ENCODE peak calls at places on chromosomes 5 and 9, in seven cellular contexts. One of them, this sample, is unnamed.
A peak's percentile ranks its signal among the peaks of the same experiment; 100 is the strongest.

GRCh38 chr9:86807577-86807976 is 139.7 kb downstream of the GAS1 start:
- DNase-seq in astrocyte: peak; percentile 47
- DNase-seq in hepatocyte: peak; percentile 66
- DNase-seq in mammary epithelial cell: no peak
- DNase-seq in H9: no peak
- DNase-seq in GM23338: peak; percentile 79
- DNase-seq in K562: no peak
- DNase-seq in this sample: no peak

GRCh38 chr5:53288511-53288910 is 179.0 kb upstream of the MOCS2 start:
- DNase-seq in K562: no peak
- DNase-seq in mammary epithelial cell: peak; percentile 88
- DNase-seq in GM23338: no peak
- DNase-seq in hepatocyte: no peak
- DNase-seq in astrocyte: no peak
- DNase-seq in H9: no peak
- DNase-seq in this sample: no peak

GRCh38 chr5:95804765-95805539 is 17.6 kb downstream of the GLRX start:
- DNase-seq in hepatocyte: no peak
- DNase-seq in K562: no peak
- DNase-seq in H9: no peak
- DNase-seq in mammary epithelial cell: no peak
- DNase-seq in GM23338: no peak
- DNase-seq in astrocyte: no peak
- DNase-seq in this sample: no peak

GRCh38 chr9:107307331-107307730 is 24.3 kb downstream of the RAD23B start:
- DNase-seq in astrocyte: no peak
- DNase-seq in mammary epithelial cell: no peak
- DNase-seq in K562: no peak
- DNase-seq in H9: no peak
- DNase-seq in GM23338: no peak
- DNase-seq in hepatocyte: no peak
- DNase-seq in this sample: no peak

GRCh38 chr5:149257875-149258705 is 13.6 kb upstream of the AFAP1L1 start:
- DNase-seq in mammary epithelial cell: no peak
- DNase-seq in H9: no peak
- DNase-seq in GM23338: no peak
- DNase-seq in hepatocyte: no peak
- DNase-seq in K562: no peak
- DNase-seq in astrocyte: peak; percentile 79
- DNase-seq in this sample: peak; percentile 68

GRCh38 chr5:142109356-142110045 is 922 bp downstream of the NDFIP1 start:
- DNase-seq in hepatocyte: peak; percentile 32
- DNase-seq in K562: peak; percentile 44
- DNase-seq in mammary epithelial cell: no peak
- DNase-seq in GM23338: peak; percentile 46
- DNase-seq in astrocyte: no peak
- DNase-seq in H9: no peak
- DNase-seq in this sample: peak; percentile 65

GRCh38 chr5:163571755-163572154 is 66.3 kb downstream of the MAT2B start:
- DNase-seq in GM23338: no peak
- DNase-seq in mammary epithelial cell: peak; percentile 66
- DNase-seq in K562: no peak
- DNase-seq in astrocyte: peak; percentile 97
- DNase-seq in H9: no peak
- DNase-seq in hepatocyte: peak; percentile 16
- DNase-seq in this sample: no peak

GRCh38 chr5:119071573-119071874 is 637 bp downstream of the DMXL1 start:
- DNase-seq in GM23338: peak; percentile 24
- DNase-seq in astrocyte: no peak
- DNase-seq in mammary epithelial cell: no peak
- DNase-seq in hepatocyte: no peak
- DNase-seq in K562: no peak
- DNase-seq in H9: no peak
- DNase-seq in this sample: peak; percentile 67

GRCh38 chr5:42628821-42629220 is 127.8 kb upstream of the CCDC152 start:
- DNase-seq in H9: no peak
- DNase-seq in mammary epithelial cell: no peak
- DNase-seq in astrocyte: no peak
- DNase-seq in K562: no peak
- DNase-seq in GM23338: no peak
- DNase-seq in hepatocyte: no peak
- DNase-seq in this sample: no peak

GRCh38 chr5:55027589-55027988 is 3.5 kb downstream of the GZMK start:
- DNase-seq in hepatocyte: no peak
- DNase-seq in mammary epithelial cell: no peak
- DNase-seq in H9: no peak
- DNase-seq in GM23338: no peak
- DNase-seq in K562: no peak
- DNase-seq in astrocyte: no peak
- DNase-seq in this sample: no peak

GRCh38 chr9:34458013-34458966 is at the start of the genes DNAI1 and FAM219A:
- DNase-seq in H9: peak; percentile 98
- DNase-seq in mammary epithelial cell: peak; percentile 98
- DNase-seq in GM23338: peak; percentile 99
- DNase-seq in astrocyte: peak; percentile 94
- DNase-seq in K562: peak; percentile 95
- DNase-seq in hepatocyte: peak; percentile 100
- DNase-seq in this sample: peak; percentile 99

GRCh38 chr9:34459356-34459755 is 751 bp downstream of the DNAI1 start:
- DNase-seq in K562: no peak
- DNase-seq in astrocyte: no peak
- DNase-seq in GM23338: no peak
- DNase-seq in H9: no peak
- DNase-seq in mammary epithelial cell: no peak
- DNase-seq in hepatocyte: no peak
- DNase-seq in this sample: no peak

GRCh38 chr9:34458967-34459355 is 356 bp downstream of the DNAI1 start:
- DNase-seq in astrocyte: no peak
- DNase-seq in K562: no peak
- DNase-seq in mammary epithelial cell: no peak
- DNase-seq in H9: no peak
- DNase-seq in hepatocyte: no peak
- DNase-seq in GM23338: peak; percentile 14
- DNase-seq in this sample: no peak

GRCh38 chr9:34456746-34457145 is 1.6 kb downstream of the FAM219A start:
- DNase-seq in mammary epithelial cell: no peak
- DNase-seq in astrocyte: no peak
- DNase-seq in GM23338: no peak
- DNase-seq in hepatocyte: no peak
- DNase-seq in H9: no peak
- DNase-seq in K562: no peak
- DNase-seq in this sample: no peak

DNA sequence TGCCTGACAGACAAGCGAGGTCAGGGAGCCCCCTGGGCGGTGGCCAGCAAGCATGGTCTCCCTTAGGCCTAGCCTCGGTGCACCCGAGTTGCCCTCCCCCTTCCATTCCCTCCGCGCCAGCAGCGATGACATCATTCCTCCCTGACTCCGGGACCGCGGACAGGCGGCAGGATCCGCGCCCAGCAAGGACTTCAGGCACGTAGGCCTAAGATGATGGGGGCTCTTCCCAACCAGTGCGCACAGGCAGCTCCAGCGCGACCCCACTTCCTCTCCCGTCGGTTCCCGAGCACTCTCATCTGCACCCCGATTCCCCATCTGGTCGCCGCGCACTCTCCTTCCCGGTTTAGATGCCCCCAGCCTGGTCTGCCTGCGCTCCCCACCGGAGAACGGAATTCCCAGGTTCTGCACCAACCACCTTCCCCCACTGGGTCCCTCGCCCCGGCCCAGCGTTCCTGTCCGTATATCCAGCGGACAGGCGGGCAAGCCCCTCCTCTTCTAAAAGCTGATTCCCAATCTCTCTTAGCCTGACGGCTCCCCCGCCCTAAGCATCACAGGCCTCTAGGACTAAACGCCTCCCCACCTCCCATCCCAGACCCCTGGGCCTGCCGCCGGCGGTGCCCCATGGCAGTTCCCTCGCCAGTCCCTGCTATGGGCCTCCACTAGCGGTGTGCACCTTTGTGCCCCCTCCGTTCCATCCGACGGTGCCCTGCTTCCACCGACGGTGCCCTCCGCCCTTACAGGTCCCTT is 931 bp downstream of the FAM219A start:
- DNase-seq in astrocyte: peak; percentile 69
- DNase-seq in hepatocyte: peak; percentile 84
- DNase-seq in GM23338: peak; percentile 80
- DNase-seq in mammary epithelial cell: peak; percentile 66
- DNase-seq in H9: peak; percentile 73
- DNase-seq in K562: peak; percentile 38
- DNase-seq in this sample: peak; percentile 49
- H2AFZ ChIP-seq in astrocyte: peak overlapping the region; percentile 92
- H2AFZ ChIP-seq in hepatocyte: peak overlapping the region; percentile 72
- H2AFZ ChIP-seq in GM23338: peak overlapping the region; percentile 94
- H2AFZ ChIP-seq in mammary epithelial cell: peak overlapping the region; percentile 91
- H2AFZ ChIP-seq in H9: no peak overlapping the region
- H2AFZ ChIP-seq in K562: no peak overlapping the region
- H2AFZ ChIP-seq in this sample: peak overlapping the region; percentile 50

GRCh38 chr5:32585446-32586250 is at the start of gene SUB1:
- DNase-seq in hepatocyte: peak; percentile 97
- DNase-seq in astrocyte: peak; percentile 78
- DNase-seq in mammary epithelial cell: peak; percentile 85
- DNase-seq in H9: peak; percentile 96
- DNase-seq in GM23338: peak; percentile 94
- DNase-seq in K562: peak; percentile 99
- DNase-seq in this sample: peak; percentile 94
- H2AFZ ChIP-seq in hepatocyte: peak within 1 kb of the TSS; percentile 73
- H2AFZ ChIP-seq in astrocyte: peak within 1 kb of the TSS; percentile 14
- H2AFZ ChIP-seq in mammary epithelial cell: peak within 1 kb of the TSS; percentile 85
- H2AFZ ChIP-seq in H9: peak within 1 kb of the TSS; percentile 88
- H2AFZ ChIP-seq in GM23338: no peak within 1 kb of the TSS
- H2AFZ ChIP-seq in K562: peak within 1 kb of the TSS; percentile 91
- H2AFZ ChIP-seq in this sample: peak within 1 kb of the TSS; percentile 88

GRCh38 chr9:101487443-101487855 is 46.2 kb upstream of the RNF20 start:
- DNase-seq in hepatocyte: no peak
- DNase-seq in K562: no peak
- DNase-seq in GM23338: peak; percentile 11
- DNase-seq in H9: no peak
- DNase-seq in astrocyte: no peak
- DNase-seq in mammary epithelial cell: no peak
- DNase-seq in this sample: no peak
- H2AFZ ChIP-seq in hepatocyte: peak overlapping the region; percentile 69
- H2AFZ ChIP-seq in K562: peak overlapping the region; percentile 94
- H2AFZ ChIP-seq in GM23338: peak overlapping the region; percentile 95
- H2AFZ ChIP-seq in H9: peak overlapping the region; percentile 1
- H2AFZ ChIP-seq in astrocyte: peak overlapping the region; percentile 96
- H2AFZ ChIP-seq in mammary epithelial cell: peak overlapping the region; percentile 86
- H2AFZ ChIP-seq in this sample: no peak overlapping the region

GRCh38 chr9:97411789-97412627 is at the start of gene TDRD7:
- DNase-seq in H9: peak; percentile 71
- DNase-seq in mammary epithelial cell: peak; percentile 63
- DNase-seq in hepatocyte: peak; percentile 96
- DNase-seq in K562: peak; percentile 92
- DNase-seq in GM23338: peak; percentile 72
- DNase-seq in astrocyte: peak; percentile 17
- DNase-seq in this sample: peak; percentile 96
- H2AFZ ChIP-seq in H9: no peak within 1 kb of the TSS
- H2AFZ ChIP-seq in mammary epithelial cell: peak within 1 kb of the TSS; percentile 97
- H2AFZ ChIP-seq in hepatocyte: peak within 1 kb of the TSS; percentile 98
- H2AFZ ChIP-seq in K562: peak within 1 kb of the TSS; percentile 96
- H2AFZ ChIP-seq in GM23338: peak within 1 kb of the TSS; percentile 96
- H2AFZ ChIP-seq in astrocyte: peak within 1 kb of the TSS; percentile 55
- H2AFZ ChIP-seq in this sample: peak within 1 kb of the TSS; percentile 77